ENCODE peak calls at places on chromosomes 16 and 17, in eight cellular contexts. U, P, O, X, G, B, T and R are unnamed samples.

GRCh38 chr16:74437-75318 is 2.2 kb upstream of the RHBDF1 start:
- DNase-seq in P (no peak), U (no peak), B (no peak), G (no peak), X (no peak), O (no peak), T (no peak), R (no peak)

GRCh38 chr16:19203374-19203966 is 35.4 kb downstream of the SYT17 start:
- DNase-seq in U (peak), P (no peak), O (no peak), G (no peak), T (no peak), X (no peak), B (peak), R (no peak)

GRCh38 chr17:77528516-77529327 is 388.0 kb downstream of the SEC14L1 start:
- DNase-seq in U (no peak), X (no peak), O (peak), T (peak), P (peak), B (no peak), G (no peak), R (peak)

GRCh38 chr17:83057397-83057761 is 22.0 kb upstream of the METRNL start:
- DNase-seq in O (no peak), T (no peak), P (peak), B (no peak), U (peak), G (no peak), X (no peak), R (no peak)

GRCh38 chr17:5526821-5527598 is 40.6 kb downstream of the MIS12 start:
- DNase-seq in G (no peak), T (peak), B (peak), P (peak), O (peak), U (no peak), X (no peak), R (no peak)

GRCh38 chr17:41467546-41467945 is 360 bp upstream of the KRT32 start:
- DNase-seq in U (no peak), G (no peak), T (no peak), O (no peak), P (no peak), B (peak), X (no peak), R (no peak)

GRCh38 chr17:11898526-11899235 is 98.6 kb downstream of the ZNF18 start:
- DNase-seq in O (no peak), U (no peak), T (no peak), B (no peak), X (no peak), P (no peak), G (no peak), R (no peak)

GRCh38 chr17:48471807-48472484 is 41.9 kb upstream of the SKAP1 start:
- DNase-seq in B (no peak), U (no peak), O (peak), P (no peak), G (no peak), X (no peak), T (no peak), R (peak)

GRCh38 chr16:84845496-84846002 is 25.8 kb downstream of the CRISPLD2 start:
- DNase-seq in B (no peak), U (no peak), G (no peak), O (no peak), X (no peak), P (no peak), T (no peak), R (no peak)

GRCh38 chr16:14963281-14964173 is 11.3 kb upstream of the PDXDC1 start:
- DNase-seq in O (no peak), U (no peak), P (no peak), T (no peak), X (no peak), B (no peak), G (peak), R (no peak)

GRCh38 chr16:1152651-1153259 is at the start of gene CACNA1H:
- DNase-seq in P (peak), G (no peak), T (peak), U (no peak), X (no peak), O (peak), B (no peak), R (peak)

GRCh38 chr17:37488009-37488604 is 1.6 kb upstream of the DUSP14 start:
- DNase-seq in U (no peak), B (peak), T (no peak), P (no peak), G (no peak), O (no peak), X (no peak), R (no peak)

GRCh38 chr16:71900336-71900735 is 5.0 kb downstream of the IST1 start:
- DNase-seq in P (no peak), T (no peak), X (no peak), B (no peak), U (no peak), G (no peak), O (no peak), R (no peak)

GRCh38 chr17:10171057-10171456 is 27.3 kb downstream of the GAS7 start:
- DNase-seq in G (no peak), U (no peak), P (peak), O (no peak), X (peak), T (no peak), B (no peak), R (no peak)

GRCh38 chr16:24921229-24921628 is 75.5 kb downstream of the SLC5A11 start:
- DNase-seq in X (no peak), P (no peak), U (no peak), B (no peak), G (no peak), T (no peak), O (no peak), R (no peak)

GRCh38 chr17:5950871-5951270 is 119.3 kb upstream of the WSCD1 start:
- DNase-seq in O (no peak), X (no peak), T (no peak), G (no peak), P (no peak), B (no peak), U (no peak), R (no peak)

GRCh38 chr16:4392382-4393242 is 21.0 kb downstream of the VASN start:
- DNase-seq in T (no peak), O (peak), X (no peak), U (peak), B (peak), G (peak), P (no peak), R (peak)

GRCh38 chr16:55622302-55622701 is 33.5 kb upstream of the SLC6A2 start:
- DNase-seq in X (no peak), T (no peak), G (no peak), O (no peak), U (no peak), P (no peak), B (no peak), R (no peak)

GRCh38 chr17:75289832-75290337 is 652 bp upstream of the SLC25A19 start:
- DNase-seq in O (no peak), U (peak), G (no peak), T (no peak), P (peak), B (peak), X (peak), R (no peak)

GRCh38 chr16:78976212-78976611 is 624.3 kb downstream of the MAF start:
- DNase-seq in G (no peak), X (no peak), P (no peak), B (no peak), T (no peak), U (no peak), O (no peak), R (no peak)

GRCh38 chr16:58494981-58495860 is 4.7 kb upstream of the NDRG4 start:
- DNase-seq in P (peak), T (peak), U (peak), B (peak), X (no peak), G (peak), O (peak), R (peak)

GRCh38 chr17:36691606-36692005 is 90.2 kb downstream of the MRM1 start:
- DNase-seq in T (no peak), U (no peak), X (no peak), O (no peak), G (no peak), P (no peak), B (no peak), R (no peak)

GRCh38 chr17:41811549-41812175 is at the start of gene P3H4:
- DNase-seq in B (peak), T (peak), U (peak), P (peak), G (peak), X (peak), O (peak), R (peak)

GRCh38 chr17:75526555-75527270 is 1.2 kb downstream of the LLGL2 start:
- DNase-seq in O (no peak), X (no peak), T (no peak), G (no peak), P (no peak), B (no peak), U (peak), R (no peak)

GRCh38 chr17:8964801-8965393 is 610 bp downstream of the PIK3R5 start:
- DNase-seq in O (no peak), T (no peak), X (peak), U (no peak), B (no peak), G (peak), P (no peak), R (no peak)

GRCh38 chr17:58427807-58428206 is 10.5 kb upstream of the RNF43 start:
- DNase-seq in P (no peak), O (no peak), U (no peak), X (no peak), T (no peak), B (no peak), G (no peak), R (no peak)

GRCh38 chr17:58436805-58437239 is 19.5 kb upstream of the RNF43 start:
- DNase-seq in P (no peak), G (no peak), B (no peak), O (no peak), X (no peak), T (no peak), U (no peak), R (no peak)

GRCh38 chr17:58432806-58433573 is 15.7 kb upstream of the RNF43 start:
- DNase-seq in G (no peak), X (no peak), B (no peak), O (no peak), P (no peak), T (no peak), U (no peak), R (no peak)
- TF ChIP-seq CTCF in G (no peak), X (no peak), B (no peak), O (no peak), P (no peak), T (peak), U (no peak), R (no peak)

DNA sequence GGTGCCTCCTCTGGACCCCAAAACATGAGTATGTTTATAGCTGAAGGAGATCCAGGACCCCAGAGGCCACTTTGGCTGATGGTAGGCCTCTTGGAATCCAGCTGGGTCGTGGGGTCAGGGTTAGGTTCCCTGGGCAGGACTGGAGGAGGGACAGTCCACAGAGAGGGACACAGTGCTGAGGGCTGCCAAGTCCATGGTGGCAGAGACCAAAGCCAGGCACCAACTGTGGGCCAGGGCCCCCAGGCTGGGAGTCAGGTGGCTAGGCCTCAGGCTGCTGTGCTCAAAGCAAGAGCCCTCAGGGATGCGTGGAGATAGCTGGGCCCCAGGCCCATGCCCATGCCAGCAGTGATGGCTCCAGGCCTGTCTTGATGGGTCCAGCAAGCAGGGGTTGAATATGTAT is 44.1 kb downstream of the RAB11FIP4 start:
- DNase-seq in U (no peak), B (no peak), P (no peak), T (no peak), X (no peak), O (no peak), G (no peak), R (no peak)
- TF ChIP-seq CTCF in U (no peak), B (no peak), P (no peak), T (no peak), X (no peak), O (no peak), G (no peak), R (no peak)

DNA sequence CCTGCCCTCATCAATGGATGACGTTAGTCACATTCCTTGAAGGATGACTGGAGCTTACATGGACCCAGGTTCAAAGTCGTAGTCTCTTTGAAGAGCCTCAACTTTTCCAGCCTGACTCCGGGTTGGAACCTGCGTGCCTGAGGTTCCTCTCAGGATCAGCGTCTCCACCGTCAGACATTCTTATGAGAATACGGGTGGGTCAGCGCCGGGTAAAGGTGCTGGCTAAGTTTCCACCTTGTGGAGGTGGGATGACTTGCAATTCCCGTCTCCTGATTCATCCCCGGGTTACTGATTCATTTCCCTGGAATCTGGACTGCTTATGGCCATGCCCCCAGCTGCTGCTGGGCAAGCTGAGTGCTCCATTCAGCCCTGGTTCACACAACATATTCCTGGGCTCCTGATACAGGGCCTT is 38.9 kb upstream of the CMIP start:
- DNase-seq in U (peak), T (no peak), B (peak), X (no peak), O (no peak), P (no peak), G (no peak), R (no peak)
- TF ChIP-seq CTCF in U (no peak), T (peak), B (peak), X (no peak), O (no peak), P (no peak), G (no peak), R (peak)

GRCh38 chr16:61432421-61432820 is 603.8 kb downstream of the CDH8 start:
- DNase-seq in P (no peak), U (no peak), G (no peak), T (no peak), X (no peak), B (peak), O (no peak), R (no peak)
- TF ChIP-seq CTCF in P (no peak), U (no peak), G (peak), T (no peak), X (no peak), B (no peak), O (no peak), R (no peak)

GRCh38 chr17:80598813-80599545 is 54.3 kb downstream of the RPTOR start:
- DNase-seq in O (no peak), T (no peak), U (no peak), B (no peak), P (no peak), G (no peak), X (peak), R (no peak)

GRCh38 chr17:80599546-80600305 is 55.1 kb downstream of the RPTOR start:
- DNase-seq in P (no peak), B (peak), T (no peak), U (no peak), G (no peak), O (no peak), X (peak), R (no peak)

GRCh38 chr17:80600586-80600985 is 55.9 kb downstream of the RPTOR start:
- DNase-seq in O (peak), U (no peak), T (no peak), G (no peak), B (no peak), X (peak), P (no peak), R (no peak)

GRCh38 chr17:80594666-80595269 is 50.1 kb downstream of the RPTOR start:
- DNase-seq in X (no peak), O (no peak), T (no peak), B (no peak), U (no peak), P (no peak), G (no peak), R (no peak)

DNA sequence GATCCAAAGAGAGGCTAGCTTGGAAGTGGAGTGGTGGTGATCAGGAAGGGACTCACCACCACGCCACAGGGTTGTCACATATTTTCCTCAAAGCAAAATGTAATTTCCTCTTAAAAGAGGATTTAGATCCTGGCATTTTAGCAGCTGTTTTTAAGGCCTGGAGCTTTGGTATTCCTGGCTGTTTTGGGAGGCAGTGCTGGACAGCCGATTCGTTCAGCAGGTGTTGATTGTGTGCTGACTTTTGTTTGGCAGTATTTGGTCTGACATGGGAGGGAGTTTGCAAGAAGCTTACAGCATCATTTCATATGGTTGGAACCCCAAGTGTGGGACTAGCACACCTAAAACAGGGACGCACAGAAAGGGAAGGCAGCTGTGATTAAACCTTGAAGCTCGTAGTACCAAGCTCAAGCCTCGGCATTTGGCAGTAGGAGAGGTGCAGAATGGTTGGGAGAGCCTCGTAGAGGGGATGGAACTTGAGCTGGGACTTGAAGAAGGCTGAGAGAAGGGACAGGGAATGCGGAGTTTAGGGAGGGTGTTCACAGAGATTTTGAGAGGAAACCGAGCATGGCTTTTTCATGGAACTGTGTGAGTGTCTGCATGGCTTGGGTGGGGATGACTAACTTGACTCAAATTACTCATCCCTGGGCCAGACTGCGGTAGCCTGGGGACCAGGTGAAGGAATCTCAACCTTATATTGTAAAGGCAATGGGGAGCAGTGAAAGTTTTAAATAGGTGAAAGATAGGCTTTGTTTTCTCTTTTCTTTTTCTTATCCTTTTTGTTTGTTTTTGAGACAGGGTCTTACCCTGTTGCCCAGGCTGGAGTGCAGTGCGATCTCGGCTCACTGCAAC is 52.3 kb downstream of the RPTOR start:
- DNase-seq in T (no peak), B (peak), O (no peak), X (peak), U (no peak), G (no peak), P (no peak), R (no peak)
- TF ChIP-seq CTCF in T (no peak), B (no peak), O (no peak), X (no peak), U (no peak), G (no peak), P (no peak), R (no peak)

GRCh38 chr16:30902070-30902972 is 5.9 kb downstream of the CTF1 start:
- DNase-seq in U (peak), G (peak), O (peak), X (no peak), B (peak), T (peak), P (peak), R (peak)
- TF ChIP-seq CTCF in U (peak), G (peak), O (no peak), X (no peak), B (peak), T (peak), P (peak), R (no peak)

DNA sequence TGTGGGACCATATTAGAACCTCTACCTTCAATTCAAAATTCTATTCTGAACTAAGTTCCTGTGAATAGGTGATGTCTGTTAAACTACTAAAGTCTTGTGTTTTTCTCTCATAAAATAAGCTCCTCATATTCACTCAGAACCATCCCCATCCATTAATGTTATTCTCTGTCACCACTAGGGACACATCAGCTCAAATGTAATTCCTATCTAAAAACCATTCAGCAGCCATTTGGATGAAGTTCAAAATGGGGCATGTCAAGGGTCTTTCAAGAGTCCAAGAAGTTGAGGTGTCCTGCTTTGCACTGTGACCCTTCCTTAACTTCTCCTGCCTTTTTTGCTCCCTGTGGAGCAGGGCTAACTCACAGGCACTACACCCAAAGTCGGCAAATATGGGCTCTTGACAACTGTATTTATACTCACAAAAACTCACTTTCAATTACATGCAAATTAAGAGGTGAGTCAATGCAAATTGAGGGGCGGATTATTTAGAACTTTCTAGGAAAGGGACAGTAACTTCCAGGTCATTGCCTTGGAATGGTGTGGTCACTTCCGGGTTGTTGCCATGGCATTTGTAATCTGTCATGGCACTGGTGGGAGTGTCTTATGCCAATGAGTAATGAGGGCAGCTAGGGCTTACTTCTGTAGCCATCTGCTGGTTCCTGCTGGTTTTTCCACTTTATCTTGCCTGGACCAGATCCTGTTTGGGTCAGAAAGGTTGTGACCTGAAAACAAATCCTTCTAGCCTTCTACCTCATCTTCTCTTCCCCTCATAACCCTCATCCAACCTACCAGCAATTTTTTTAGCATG is 128.2 kb upstream of the COX10 start:
- DNase-seq in X (no peak), O (no peak), B (peak), U (no peak), G (no peak), P (no peak), T (no peak), R (no peak)
- TF ChIP-seq CTCF in X (no peak), O (no peak), B (no peak), U (no peak), G (no peak), P (no peak), T (no peak), R (no peak)

DNA sequence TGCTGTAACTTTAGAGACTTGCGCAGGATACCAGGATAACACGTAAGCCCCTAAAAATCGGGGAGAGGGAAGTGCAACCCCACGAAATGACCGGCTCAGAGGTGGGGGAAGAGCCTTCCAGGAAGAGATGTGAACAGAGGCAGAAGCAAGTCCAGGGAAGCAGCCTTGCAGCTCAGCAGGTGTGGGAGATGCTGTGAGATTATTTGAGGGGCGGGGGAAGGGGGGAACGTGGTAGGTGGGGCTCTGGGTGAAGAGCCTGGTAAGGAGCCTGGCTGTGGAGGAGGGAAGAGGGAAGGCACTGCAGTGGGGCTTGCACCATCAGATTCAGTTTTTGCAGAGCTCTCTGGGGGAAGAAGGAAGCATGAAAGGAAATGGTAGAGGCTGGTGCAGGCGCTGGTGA is 95.4 kb upstream of the CACNG5 start:
- DNase-seq in X (no peak), U (no peak), B (no peak), P (no peak), G (no peak), T (no peak), O (no peak), R (no peak)
- TF ChIP-seq CTCF in X (no peak), U (no peak), B (no peak), P (no peak), G (no peak), T (no peak), O (no peak), R (no peak)